ENCODE peak calls at places on chromosomes 13 and 19, in seven cellular contexts. X is BE2C; V is fibroblast of mammary gland; L is heart left ventricle; Q is tibial artery; P is fibroblast of lung; W is CD4-positive, alpha-beta T cell. R is an unnamed sample.
A peak's percentile ranks its signal among the peaks of the same experiment; 100 is the strongest.

GRCh38 chr19:43527860-43528622 is 1.0 kb upstream of the ETHE1 start:
- DNase-seq in X (no peak), V (peak; percentile 44), L (no peak), Q (peak; percentile 69), P (no peak), W (no peak), R (no peak)

GRCh38 chr13:101178394-101178793 is 237.9 kb downstream of the NALCN start:
- DNase-seq in X (no peak), V (no peak), L (no peak), Q (no peak), P (no peak), W (no peak), R (no peak)

GRCh38 chr13:93953856-93954255 is 525.6 kb downstream of the DCT start:
- DNase-seq in X (no peak), V (no peak), L (no peak), Q (no peak), P (no peak), W (no peak), R (no peak)

GRCh38 chr13:104327217-104327616 is 1261.0 kb upstream of the SLC10A2 start:
- DNase-seq in X (no peak), V (no peak), L (no peak), Q (no peak), P (peak; percentile 26), W (no peak), R (no peak)

GRCh38 chr19:38666662-38667448 is 19.4 kb downstream of the ACTN4 start:
- DNase-seq in X (no peak), V (peak; percentile 84), L (peak; percentile 66), Q (peak; percentile 83), P (peak; percentile 91), W (no peak), R (no peak)

GRCh38 chr13:42926555-42926954 is 65.5 kb downstream of the EPSTI1 start:
- DNase-seq in X (no peak), V (no peak), L (no peak), Q (no peak), P (no peak), W (no peak), R (no peak)

GRCh38 chr19:6616011-6616410 is 25.1 kb upstream of the CD70 start:
- DNase-seq in X (no peak), V (peak; percentile 49), L (no peak), Q (no peak), P (peak; percentile 87), W (no peak), R (no peak)

GRCh38 chr13:33859691-33860303 is 41.8 kb downstream of the RFC3 start:
- DNase-seq in X (no peak), V (peak; percentile 33), L (no peak), Q (no peak), P (peak; percentile 4), W (no peak), R (no peak)

GRCh38 chr13:75876371-75877050 is 240.4 kb downstream of the LMO7 start:
- DNase-seq in X (peak; percentile 50), V (peak; percentile 76), L (peak; percentile 49), Q (peak; percentile 73), P (peak; percentile 47), W (peak; percentile 31), R (no peak)

GRCh38 chr19:2054763-2055162 is 3.7 kb upstream of the MKNK2 start:
- DNase-seq in X (no peak), V (no peak), L (no peak), Q (no peak), P (no peak), W (no peak), R (no peak)

GRCh38 chr13:43373400-43373799 is 350.0 kb downstream of the DNAJC15 start:
- DNase-seq in X (no peak), V (no peak), L (no peak), Q (no peak), P (no peak), W (no peak), R (no peak)

GRCh38 chr19:5038631-5039271 is 69.8 kb downstream of the KDM4B start:
- DNase-seq in X (peak; percentile 44), V (peak; percentile 37), L (no peak), Q (no peak), P (no peak), W (no peak), R (no peak)

GRCh38 chr19:58516964-58517833 is 2.4 kb downstream of the ZBTB45 start:
- DNase-seq in X (no peak), V (no peak), L (no peak), Q (no peak), P (no peak), W (no peak), R (no peak)

GRCh38 chr13:45102136-45102802 is 18.0 kb upstream of the GTF2F2 start:
- DNase-seq in X (no peak), V (no peak), L (no peak), Q (no peak), P (no peak), W (no peak), R (no peak)

GRCh38 chr13:20709369-20709768 is 5.9 kb downstream of the IL17D start:
- DNase-seq in X (no peak), V (no peak), L (no peak), Q (no peak), P (no peak), W (no peak), R (no peak)

GRCh38 chr13:78192721-78193120 is 274.1 kb upstream of the EDNRB start:
- DNase-seq in X (no peak), V (peak; percentile 9), L (no peak), Q (no peak), P (peak; percentile 84), W (no peak), R (no peak)

GRCh38 chr19:50496189-50497029 is 14.6 kb downstream of the JOSD2 start:
- DNase-seq in X (no peak), V (no peak), L (peak; percentile 79), Q (peak; percentile 62), P (no peak), W (no peak), R (no peak)

GRCh38 chr13:109941951-109942350 is 155.6 kb upstream of the IRS2 start:
- DNase-seq in X (no peak), V (peak; percentile 87), L (no peak), Q (no peak), P (peak; percentile 13), W (no peak), R (no peak)

GRCh38 chr13:103876571-103876970 is 810.4 kb upstream of the SLC10A2 start:
- DNase-seq in X (no peak), V (peak; percentile 41), L (no peak), Q (no peak), P (peak; percentile 38), W (no peak), R (no peak)

GRCh38 chr19:35249848-35250711 is 1.3 kb downstream of the LSR start:
- DNase-seq in X (no peak), V (no peak), L (peak; percentile 16), Q (peak; percentile 61), P (no peak), W (no peak), R (no peak)

GRCh38 chr19:32677657-32678056 is 2.0 kb downstream of the RGS9BP start:
- DNase-seq in X (no peak), V (no peak), L (no peak), Q (no peak), P (no peak), W (no peak), R (no peak)

GRCh38 chr13:43664700-43665191 is 122.0 kb downstream of the ENOX1 start:
- DNase-seq in X (peak; percentile 68), V (peak; percentile 75), L (peak; percentile 21), Q (no peak), P (peak; percentile 63), W (no peak), R (no peak)

GRCh38 chr19:8641908-8642547 is 11.6 kb downstream of the NFILZ start:
- DNase-seq in X (no peak), V (peak; percentile 64), L (no peak), Q (no peak), P (peak; percentile 58), W (no peak), R (no peak)

GRCh38 chr19:44003461-44004134 is 841 bp downstream of the ZNF230 start:
- DNase-seq in X (no peak), V (peak; percentile 14), L (no peak), Q (no peak), P (peak; percentile 0), W (no peak), R (no peak)

GRCh38 chr13:112056284-112056727 is 10.6 kb upstream of the SOX1 start:
- DNase-seq in X (no peak), V (no peak), L (no peak), Q (no peak), P (no peak), W (no peak), R (no peak)
- TF ChIP-seq CTCF in X (no peak), V (no peak), L (no peak), Q (no peak), P (no peak), W (no peak), R (no peak)

DNA sequence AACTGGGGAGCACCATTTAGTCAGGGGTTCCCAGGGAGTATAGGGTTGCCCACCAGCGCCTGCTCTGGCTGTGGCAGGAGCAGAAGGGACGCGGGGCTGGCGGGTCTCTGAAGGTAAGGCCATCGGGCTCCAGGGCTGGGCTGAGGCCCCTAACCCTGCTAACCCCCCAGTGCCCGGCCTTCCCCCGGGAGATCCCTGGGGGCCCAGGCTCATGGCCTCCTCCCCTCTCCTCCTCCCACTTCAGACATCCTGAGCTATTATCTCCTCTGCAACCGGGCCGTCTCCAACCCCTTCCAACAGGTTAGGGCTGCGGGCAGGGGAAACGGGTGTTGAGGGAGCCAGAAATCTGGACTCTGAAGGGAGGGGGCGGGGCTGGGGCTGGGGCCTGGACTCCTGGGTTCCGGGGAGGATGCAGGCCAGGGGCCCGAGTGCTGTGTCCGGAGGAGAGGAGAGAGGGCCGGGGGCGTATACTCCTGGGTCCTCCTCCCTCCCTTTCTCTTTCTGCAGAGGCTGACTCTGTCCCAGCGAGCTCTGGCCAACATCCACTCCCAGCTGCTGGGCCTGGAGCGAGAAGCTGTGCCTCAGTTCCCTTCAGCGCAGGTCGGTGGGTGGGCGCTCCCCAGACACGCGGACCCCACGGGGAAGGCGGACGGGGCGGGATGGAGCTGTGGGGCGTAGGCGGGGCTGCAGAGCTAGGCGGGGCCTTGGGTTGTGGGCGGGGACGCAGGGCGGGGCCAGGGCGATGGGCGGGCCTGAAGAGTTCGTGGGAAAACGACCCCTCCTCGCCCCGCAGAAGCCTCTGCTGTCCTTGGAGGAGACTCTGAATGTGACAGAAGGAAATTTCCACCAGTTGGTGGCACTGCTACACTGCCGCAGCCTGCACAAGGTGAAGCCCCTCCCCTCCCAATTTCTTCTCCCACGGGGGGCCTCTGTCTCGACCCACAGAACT is 15.3 kb downstream of the TTYH1 start:
- DNase-seq in X (peak; percentile 74), V (no peak), L (peak; percentile 70), Q (no peak), P (no peak), W (peak; percentile 25), R (peak; percentile 77)
- TF ChIP-seq CTCF in X (peak; percentile 37), V (no peak), L (peak; percentile 36), Q (no peak), P (peak; percentile 5), W (no peak), R (peak; percentile 46)

GRCh38 chr13:31044658-31045620 is 112.5 kb downstream of the TEX26 start:
- DNase-seq in X (no peak), V (no peak), L (no peak), Q (no peak), P (no peak), W (no peak), R (no peak)
- TF ChIP-seq CTCF in X (no peak), V (no peak), L (peak; percentile 9), Q (no peak), P (no peak), W (peak; percentile 59), R (no peak)

DNA sequence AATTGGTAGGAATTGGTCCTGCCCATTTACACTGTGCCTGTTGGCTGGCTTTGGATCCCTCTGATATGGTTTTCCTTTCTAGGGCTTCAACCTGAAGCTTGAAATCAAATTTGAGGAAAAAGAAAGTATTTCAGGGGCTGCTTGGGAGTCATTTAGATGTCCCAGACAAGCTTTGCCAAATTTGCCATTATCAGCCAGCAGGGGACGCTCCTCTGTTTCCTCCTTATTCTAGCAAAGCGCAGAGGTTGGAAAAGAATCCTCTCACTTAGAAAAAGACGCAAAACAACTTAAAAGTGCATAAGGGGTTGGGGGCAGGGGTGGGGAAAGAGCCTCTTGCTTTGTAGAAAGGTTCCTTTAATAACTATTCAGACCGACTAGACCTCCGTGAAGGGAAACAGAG is 1211.1 kb upstream of the PCDH20 start:
- DNase-seq in X (no peak), V (no peak), L (no peak), Q (no peak), P (no peak), W (no peak), R (no peak)
- TF ChIP-seq CTCF in X (peak; percentile 49), V (peak; percentile 13), L (no peak), Q (no peak), P (peak; percentile 19), W (no peak), R (no peak)